ENCODE peak calls at places on chromosomes 2 and 18, in seven cellular contexts. P is tibial artery, Y is ovary, X is fibroblast of pulmonary artery, R is A549, T is right atrium auricular region, N is left lung. L is an unnamed sample.

GRCh38 chr2:86336350-86337234 is 834 bp downstream of the REEP1 start:
- DNase-seq in X (no peak), R (no peak), T (no peak), Y (no peak), N (peak; percentile 81), P (no peak), L (no peak)

GRCh38 chr2:186879312-186879711 is 30.3 kb upstream of the ZSWIM2 start:
- DNase-seq in T (no peak), R (no peak), N (no peak), P (no peak), X (no peak), Y (no peak), L (no peak)

GRCh38 chr2:212364586-212364985 is 174.0 kb downstream of the ERBB4 start:
- DNase-seq in T (no peak), P (no peak), Y (no peak), X (peak; percentile 23), R (no peak), N (no peak), L (no peak)

GRCh38 chr2:152594022-152594712 is 123.1 kb downstream of the PRPF40A start:
- DNase-seq in R (no peak), N (no peak), P (peak; percentile 81), Y (no peak), X (no peak), T (peak; percentile 78), L (no peak)

GRCh38 chr2:199814084-199814844 is 36.7 kb downstream of the FTCDNL1 start:
- DNase-seq in Y (no peak), R (no peak), N (no peak), P (no peak), T (no peak), X (no peak), L (no peak)

GRCh38 chr2:112817082-112817481 is 19.5 kb downstream of the IL1B start:
- DNase-seq in P (no peak), N (no peak), T (no peak), R (no peak), Y (no peak), X (no peak), L (no peak)

GRCh38 chr2:156648522-156648921 is 212.3 kb downstream of the GPD2 start:
- DNase-seq in R (no peak), N (no peak), T (no peak), X (no peak), P (no peak), Y (no peak), L (no peak)

GRCh38 chr18:79781331-79781941 is 16.3 kb upstream of the KCNG2 start:
- DNase-seq in X (no peak), Y (no peak), T (no peak), P (peak; percentile 57), R (no peak), N (no peak), L (no peak)

GRCh38 chr2:155766342-155767115 is 566.0 kb downstream of the NR4A2 start:
- DNase-seq in T (no peak), N (no peak), P (no peak), X (no peak), Y (no peak), R (no peak), L (no peak)

GRCh38 chr2:159227467-159227866 is 59.0 kb downstream of the WDSUB1 start:
- DNase-seq in R (no peak), Y (no peak), N (no peak), P (no peak), T (no peak), X (no peak), L (no peak)

GRCh38 chr18:55781481-55781957 is 193.5 kb upstream of the TCF4 start:
- DNase-seq in Y (peak; percentile 58), P (no peak), N (no peak), R (peak; percentile 7), X (peak; percentile 91), T (peak; percentile 69), L (no peak)

GRCh38 chr18:4888251-4888650 is 308.8 kb downstream of the AKAIN1 start:
- DNase-seq in R (no peak), X (no peak), P (no peak), N (no peak), Y (no peak), T (no peak), L (no peak)
- TF ChIP-seq CTCF in R (no peak), X (no peak), P (no peak), N (no peak), Y (no peak), T (no peak), L (no peak)

GRCh38 chr2:61689526-61689925 is 151.4 kb upstream of the XPO1 start:
- DNase-seq in R (no peak), P (no peak), T (no peak), X (peak; percentile 36), Y (no peak), N (no peak), L (no peak)

GRCh38 chr2:61688369-61689334 is 150.5 kb upstream of the XPO1 start:
- DNase-seq in P (no peak), N (no peak), Y (no peak), T (no peak), X (no peak), R (no peak), L (no peak)

GRCh38 chr2:61694312-61695274 is 156.4 kb upstream of the XPO1 start:
- DNase-seq in N (peak; percentile 100), T (peak; percentile 92), Y (peak; percentile 97), P (peak; percentile 96), X (peak; percentile 89), R (peak; percentile 64), L (peak; percentile 49)

GRCh38 chr2:61690078-61690477 is 151.9 kb upstream of the XPO1 start:
- DNase-seq in Y (no peak), T (no peak), X (no peak), N (no peak), R (no peak), P (no peak), L (no peak)
- H3K4me3 ChIP-seq in Y (no peak overlapping the region), T (no peak overlapping the region), X (no peak overlapping the region), N (no peak overlapping the region), R (no peak overlapping the region), P (no peak overlapping the region), L (no peak overlapping the region)

GRCh38 chr2:151071382-151071781 is 190.3 kb downstream of the RBM43 start:
- DNase-seq in P (no peak), N (no peak), T (no peak), R (no peak), X (peak; percentile 82), Y (no peak), L (no peak)
- TF ChIP-seq CTCF in P (no peak), N (no peak), T (no peak), R (peak; percentile 27), X (peak; percentile 77), Y (no peak), L (peak; percentile 67)

GRCh38 chr2:172821370-172822338 is 86.0 kb downstream of the RAPGEF4 start:
- DNase-seq in R (no peak), P (no peak), X (peak; percentile 46), T (no peak), Y (no peak), N (no peak), L (no peak)

GRCh38 chr2:172819943-172820342 is 84.3 kb downstream of the RAPGEF4 start:
- DNase-seq in X (no peak), N (no peak), P (no peak), R (no peak), Y (no peak), T (no peak), L (no peak)

GRCh38 chr2:172826522-172826921 is 90.9 kb downstream of the RAPGEF4 start:
- DNase-seq in X (no peak), P (no peak), R (no peak), N (no peak), Y (no peak), T (no peak), L (no peak)

GRCh38 chr2:172823451-172823850 is 87.8 kb downstream of the RAPGEF4 start:
- DNase-seq in X (no peak), N (no peak), T (no peak), P (no peak), Y (no peak), R (no peak), L (no peak)

DNA sequence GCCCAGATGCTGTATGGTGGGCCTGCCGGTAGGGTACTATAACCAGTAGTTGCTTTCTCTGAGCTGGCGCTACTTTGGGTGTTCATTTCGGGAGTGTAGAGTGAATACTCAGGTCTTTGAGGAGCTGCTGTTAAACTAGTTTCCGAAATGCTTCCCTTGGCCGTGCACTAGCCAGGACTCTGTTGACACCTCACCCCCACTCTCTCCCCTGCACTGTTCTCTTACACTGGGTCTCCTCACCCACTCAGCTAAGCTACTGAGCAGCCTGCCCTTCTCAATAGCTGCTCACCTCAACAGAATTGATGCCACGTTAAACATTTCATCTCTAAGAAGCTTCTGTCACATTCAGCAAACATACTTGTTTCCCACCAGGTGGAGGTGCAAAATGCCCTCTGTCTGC is 86.9 kb downstream of the RAPGEF4 start:
- DNase-seq in P (no peak), R (no peak), X (no peak), N (no peak), Y (no peak), T (no peak), L (no peak)
- H3K4me3 ChIP-seq in P (no peak overlapping the region), R (no peak overlapping the region), X (no peak overlapping the region), N (no peak overlapping the region), Y (no peak overlapping the region), T (peak overlapping the region; percentile 2), L (no peak overlapping the region)

DNA sequence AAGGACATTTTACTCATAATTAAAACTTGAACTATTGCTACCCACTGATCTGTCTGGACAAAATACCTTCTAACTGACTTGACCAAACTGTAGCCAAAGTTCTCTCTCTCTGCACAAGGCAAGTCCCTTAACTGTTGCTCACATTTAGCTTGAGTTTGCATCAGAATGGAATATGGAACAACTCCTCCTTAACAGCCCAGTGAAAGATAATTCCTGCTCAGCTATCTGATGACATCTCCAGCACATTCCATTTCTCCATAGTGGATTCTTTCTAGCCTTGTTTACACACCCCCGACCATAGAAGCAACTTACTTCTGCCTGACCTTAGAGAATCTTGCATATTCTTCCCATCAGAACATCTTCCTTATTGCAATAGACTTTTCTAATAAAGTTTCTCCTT is 317.2 kb upstream of the CDH2 start:
- DNase-seq in N (no peak), X (peak; percentile 51), R (no peak), Y (no peak), P (no peak), T (no peak), L (no peak)
- TF ChIP-seq CTCF in N (no peak), X (no peak), R (no peak), Y (no peak), P (no peak), T (no peak), L (no peak)